ENCODE peak calls at places on chromosomes 2 and 18, in six cellular contexts. E is activated CD4-positive, CD25-positive, alpha-beta regulatory T cell treated with anti-CD3 and anti-CD28 coated beads, Interleukin-2, amount 50 U/mL, for 72 hours; G is NCI-H460; Y is neural progenitor cell; S is HEK293T; F is WTC11. B is an unnamed sample.

GRCh38 chr2:105239924-105240323 is 1.6 kb upstream of the GPR45 start:
- DNase-seq in F (no peak), Y (peak), G (no peak), E (no peak), S (no peak), B (no peak)

GRCh38 chr2:38427053-38427452 is 50.0 kb upstream of the ATL2 start:
- DNase-seq in F (no peak), E (no peak), Y (no peak), S (no peak), G (no peak), B (no peak)

GRCh38 chr18:24491882-24492281 is 31.4 kb downstream of the HRH4 start:
- DNase-seq in G (no peak), E (no peak), S (no peak), F (no peak), Y (no peak), B (no peak)

GRCh38 chr2:231152800-231153557 is 28.1 kb upstream of the HTR2B start:
- DNase-seq in G (no peak), E (no peak), Y (no peak), F (no peak), S (no peak), B (no peak)

GRCh38 chr2:241561811-241562210 is 3.3 kb downstream of the BOK start:
- DNase-seq in S (no peak), E (no peak), F (no peak), G (no peak), Y (no peak), B (peak)

GRCh38 chr18:50560681-50561629 is 1.1 kb downstream of the MAPK4 start:
- DNase-seq in S (peak), Y (peak), F (peak), E (no peak), G (no peak), B (peak)

GRCh38 chr18:57901819-57902600 is 98.9 kb upstream of the ATP8B1 start:
- DNase-seq in E (no peak), Y (no peak), S (no peak), F (no peak), G (peak), B (no peak)

GRCh38 chr2:120434487-120434886 is 88.6 kb downstream of the INHBB start:
- DNase-seq in F (no peak), G (no peak), Y (peak), S (no peak), E (no peak), B (peak)

GRCh38 chr2:9710311-9710710 is 79.5 kb upstream of the YWHAQ start:
- DNase-seq in Y (no peak), E (no peak), G (no peak), F (no peak), S (no peak), B (no peak)

B was measured in H9.